ENCODE peak calls at places on chromosomes 7 and 10, in nine cellular contexts. J is OCI-LY7, D is testis, Z is endothelial cell of umbilical vein, E is prostate gland, C is left ventricle myocardium inferior, A is neural progenitor cell, P is heart left ventricle, K is tibial artery. F is an unnamed sample.

GRCh38 chr10:9060314-9060713 is 1005.8 kb downstream of the GATA3 start:
- DNase-seq in D (no peak), C (no peak), P (no peak), K (no peak), A (no peak), Z (no peak), J (no peak), E (no peak), F (no peak)

GRCh38 chr7:151694828-151695580 is 175.3 kb upstream of the RHEB start:
- DNase-seq in J (no peak), E (peak; percentile 91), C (peak; percentile 75), Z (no peak), A (no peak), D (no peak), P (peak; percentile 84), K (peak; percentile 70), F (peak; percentile 70)

GRCh38 chr7:140229101-140229525 is 52.3 kb upstream of the KDM7A start:
- DNase-seq in J (no peak), Z (no peak), P (no peak), K (no peak), E (no peak), C (no peak), A (no peak), D (no peak), F (no peak)

GRCh38 chr10:73923935-73924598 is 13.1 kb downstream of the PLAU start:
- DNase-seq in C (no peak), E (no peak), K (no peak), P (no peak), J (peak; percentile 43), Z (no peak), A (peak; percentile 36), D (no peak), F (no peak)

GRCh38 chr7:70092314-70093303 is 494.3 kb downstream of the AUTS2 start:
- DNase-seq in D (peak; percentile 16), E (no peak), C (peak; percentile 25), Z (no peak), J (no peak), A (no peak), P (peak; percentile 30), K (no peak), F (peak; percentile 14)

GRCh38 chr7:87113077-87113476 is 39.2 kb upstream of the DMTF1 start:
- DNase-seq in P (peak; percentile 24), A (no peak), D (no peak), C (no peak), E (no peak), J (no peak), Z (no peak), K (no peak), F (no peak)

GRCh38 chr7:26612742-26613141 is 251.6 kb downstream of the SKAP2 start:
- DNase-seq in D (no peak), P (no peak), Z (no peak), E (no peak), C (no peak), K (no peak), J (no peak), A (no peak), F (no peak)

GRCh38 chr7:34838329-34838728 is 180.3 kb downstream of the NPSR1 start:
- DNase-seq in K (no peak), D (no peak), P (no peak), E (no peak), A (no peak), Z (no peak), J (no peak), C (no peak), F (no peak)

GRCh38 chr7:24502135-24502488 is 71.1 kb upstream of the PALS2 start:
- DNase-seq in C (no peak), D (no peak), E (no peak), P (no peak), A (no peak), K (no peak), J (no peak), Z (no peak), F (no peak)

GRCh38 chr10:92913973-92914372 is 65.7 kb downstream of the EXOC6 start:
- DNase-seq in E (no peak), Z (no peak), A (peak; percentile 86), C (no peak), J (no peak), K (no peak), D (no peak), P (no peak), F (no peak)

GRCh38 chr10:16116404-16117304 is 256.3 kb upstream of the MINDY3 start:
- DNase-seq in C (no peak), E (no peak), P (no peak), K (no peak), D (peak; percentile 19), A (peak; percentile 32), Z (peak; percentile 33), J (peak; percentile 20), F (no peak)

GRCh38 chr7:82275342-82275741 is 168.2 kb downstream of the CACNA2D1 start:
- DNase-seq in K (no peak), C (no peak), D (no peak), E (no peak), A (no peak), P (no peak), J (no peak), Z (no peak), F (no peak)

GRCh38 chr7:11714205-11714604 is 117.8 kb downstream of the THSD7A start:
- DNase-seq in E (no peak), P (no peak), A (no peak), K (no peak), Z (peak; percentile 72), C (no peak), J (no peak), D (no peak), F (no peak)

GRCh38 chr10:118501171-118501570 is 94.3 kb downstream of the PRLHR start:
- DNase-seq in J (no peak), Z (no peak), C (no peak), K (no peak), P (no peak), A (no peak), E (no peak), D (no peak), F (no peak)

GRCh38 chr7:25481891-25482290 is 253.6 kb upstream of the NPVF start:
- DNase-seq in P (no peak), D (no peak), J (no peak), C (no peak), A (no peak), K (no peak), Z (no peak), E (no peak), F (no peak)

DNA sequence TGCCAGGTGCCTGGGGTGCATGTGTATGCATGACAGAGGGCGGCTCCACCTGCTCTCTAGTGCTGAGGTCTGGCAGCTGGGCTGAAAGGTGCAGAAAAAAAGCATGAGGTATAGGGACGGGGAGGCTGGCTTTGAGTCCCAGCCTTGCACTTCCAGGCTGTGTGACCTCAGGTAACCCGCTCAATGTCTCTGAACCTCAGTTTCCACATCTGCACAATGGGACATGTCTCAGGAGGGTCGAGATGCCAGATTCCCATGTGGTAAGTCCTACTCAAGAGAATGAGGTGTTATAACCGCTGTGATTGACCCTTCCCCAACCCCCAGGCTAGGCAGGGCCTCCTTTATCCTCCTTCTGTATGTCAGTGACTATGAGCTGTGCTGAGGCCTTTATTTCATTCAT is 48.8 kb downstream of the ARHGAP22 start:
- DNase-seq in P (no peak), J (no peak), Z (no peak), A (no peak), E (no peak), C (no peak), K (no peak), D (no peak), F (no peak)
- H3K4me1 ChIP-seq in P (no peaks in the 10 kb centered on the region), J (peaks cover 15% of the 10 kb centered on the region), Z (peaks cover 19% of the 10 kb centered on the region), A (peaks cover 2% of the 10 kb centered on the region), E (no peaks in the 10 kb centered on the region), C (peaks cover 23% of the 10 kb centered on the region), K (peaks cover 3% of the 10 kb centered on the region), D (peaks cover 6% of the 10 kb centered on the region), F (peaks cover 9% of the 10 kb centered on the region)

GRCh38 chr10:69394020-69394419 is 22.7 kb downstream of the TACR2 start:
- DNase-seq in P (no peak), D (no peak), K (no peak), E (no peak), A (no peak), J (no peak), Z (no peak), C (no peak), F (no peak)

GRCh38 chr10:69400936-69401335 is 15.8 kb downstream of the TACR2 start:
- DNase-seq in K (no peak), A (no peak), Z (no peak), D (no peak), E (no peak), P (no peak), J (no peak), C (no peak), F (no peak)

GRCh38 chr10:69398466-69398865 is 18.3 kb downstream of the TACR2 start:
- DNase-seq in E (no peak), P (no peak), Z (no peak), A (no peak), C (no peak), J (no peak), K (no peak), D (no peak), F (no peak)

GRCh38 chr10:69401416-69401815 is 15.3 kb downstream of the TACR2 start:
- DNase-seq in E (no peak), P (no peak), J (no peak), K (no peak), A (no peak), Z (no peak), C (no peak), D (no peak), F (no peak)

DNA sequence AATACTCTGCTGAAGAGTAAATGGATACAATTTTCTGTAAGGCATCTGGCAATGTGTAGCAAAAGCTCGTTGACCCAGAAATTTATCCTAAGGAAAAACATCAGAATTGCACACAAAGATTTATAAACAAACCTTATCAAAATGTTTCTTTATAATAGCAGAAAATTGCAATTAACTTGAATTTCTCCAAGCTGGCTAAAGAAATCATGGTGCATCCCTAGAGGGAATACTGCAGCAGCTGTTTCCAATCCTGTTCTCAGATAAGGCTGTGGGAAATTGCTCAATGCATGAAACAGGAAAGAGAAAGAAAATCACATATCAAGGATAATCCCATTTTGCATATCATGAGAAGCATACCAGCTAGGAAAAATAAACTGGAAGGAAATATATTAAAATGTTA is 18.7 kb downstream of the TACR2 start:
- DNase-seq in C (no peak), J (no peak), P (no peak), E (no peak), Z (no peak), D (peak; percentile 49), K (no peak), A (no peak), F (peak; percentile 59)
- H3K27ac ChIP-seq in C (peak overlapping the region; percentile 86), J (no peak overlapping the region), P (peak overlapping the region; percentile 44), E (no peak overlapping the region), Z (no peak overlapping the region), D (peak overlapping the region; percentile 83), K (no peak overlapping the region), A (no peak overlapping the region), F (no peak overlapping the region)

GRCh38 chr10:71755179-71755879 is 18.0 kb downstream of the VSIR start:
- DNase-seq in J (no peak), A (no peak), E (no peak), P (no peak), C (no peak), D (no peak), K (no peak), Z (no peak), F (no peak)
- H3K4me1 ChIP-seq in J (peaks cover 58% of the 10 kb centered on the region), A (peaks cover 14% of the 10 kb centered on the region), E (no peaks in the 10 kb centered on the region), P (peaks cover 38% of the 10 kb centered on the region), C (peaks cover 86% of the 10 kb centered on the region), D (no peaks in the 10 kb centered on the region), K (peaks cover under 1% of the 10 kb centered on the region), Z (no peaks in the 10 kb centered on the region), F (peaks cover 73% of the 10 kb centered on the region)

DNA sequence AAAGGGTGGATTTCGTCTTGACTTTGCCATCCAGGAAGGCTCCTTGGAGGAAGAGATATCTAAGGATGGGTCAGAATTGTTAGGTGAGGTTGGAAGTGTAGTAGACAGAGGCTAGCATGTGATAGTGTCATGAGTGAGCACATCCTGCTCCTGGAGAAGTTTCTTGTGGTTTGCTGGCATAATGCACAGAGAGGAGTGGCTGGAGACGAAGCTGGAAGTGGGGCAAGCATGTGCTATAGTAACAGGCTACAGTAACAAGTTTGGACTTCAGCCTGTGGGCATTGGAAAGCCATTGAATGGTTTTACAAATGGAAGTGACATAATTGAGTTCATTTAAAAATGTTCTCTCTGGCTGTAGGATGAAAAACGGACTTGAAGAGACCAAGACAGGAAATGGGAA is 175.6 kb upstream of the VWC2 start:
- DNase-seq in D (no peak), K (no peak), C (no peak), A (no peak), E (no peak), P (no peak), Z (no peak), J (no peak), F (no peak)
- H3K27ac ChIP-seq in D (no peak overlapping the region), K (no peak overlapping the region), C (no peak overlapping the region), A (no peak overlapping the region), E (no peak overlapping the region), P (no peak overlapping the region), Z (no peak overlapping the region), J (no peak overlapping the region), F (no peak overlapping the region)

F was measured in heart right ventricle.